ENCODE peak calls at places on chromosomes 5 and 9, in eight cellular contexts. One of them, this sample, is unnamed.

GRCh38 chr5:43661102-43661501 is 58.1 kb downstream of the NNT start:
- DNase-seq in cardiac muscle cell: peak; percentile 61
- DNase-seq in body of pancreas: peak; percentile 42
- DNase-seq in neural progenitor cell: peak; percentile 65
- DNase-seq in gastrocnemius medialis: no peak
- DNase-seq in dorsolateral prefrontal cortex: no peak
- DNase-seq in BJ: no peak
- DNase-seq in spleen: no peak
- DNase-seq in this sample: no peak

GRCh38 chr5:111061618-111062017 is 9.9 kb upstream of the TSLP start:
- DNase-seq in body of pancreas: no peak
- DNase-seq in cardiac muscle cell: no peak
- DNase-seq in neural progenitor cell: no peak
- DNase-seq in dorsolateral prefrontal cortex: no peak
- DNase-seq in BJ: no peak
- DNase-seq in gastrocnemius medialis: no peak
- DNase-seq in spleen: no peak
- DNase-seq in this sample: no peak

GRCh38 chr5:93209476-93209875 is 371.5 kb downstream of the NR2F1-AS1 start:
- DNase-seq in gastrocnemius medialis: no peak
- DNase-seq in BJ: no peak
- DNase-seq in dorsolateral prefrontal cortex: no peak
- DNase-seq in body of pancreas: no peak
- DNase-seq in cardiac muscle cell: no peak
- DNase-seq in spleen: no peak
- DNase-seq in neural progenitor cell: no peak
- DNase-seq in this sample: no peak

GRCh38 chr9:113238859-113239231 is 17.5 kb downstream of the SLC31A1 start:
- DNase-seq in dorsolateral prefrontal cortex: no peak
- DNase-seq in cardiac muscle cell: no peak
- DNase-seq in spleen: no peak
- DNase-seq in body of pancreas: no peak
- DNase-seq in neural progenitor cell: no peak
- DNase-seq in gastrocnemius medialis: no peak
- DNase-seq in BJ: no peak
- DNase-seq in this sample: no peak

GRCh38 chr9:73091909-73092308 is 59.8 kb upstream of the ANXA1 start:
- DNase-seq in spleen: no peak
- DNase-seq in cardiac muscle cell: no peak
- DNase-seq in body of pancreas: no peak
- DNase-seq in BJ: no peak
- DNase-seq in neural progenitor cell: no peak
- DNase-seq in gastrocnemius medialis: no peak
- DNase-seq in dorsolateral prefrontal cortex: no peak
- DNase-seq in this sample: no peak

GRCh38 chr5:92713361-92713875 is 867.6 kb downstream of the NR2F1-AS1 start:
- DNase-seq in neural progenitor cell: no peak
- DNase-seq in gastrocnemius medialis: no peak
- DNase-seq in body of pancreas: no peak
- DNase-seq in spleen: no peak
- DNase-seq in dorsolateral prefrontal cortex: no peak
- DNase-seq in cardiac muscle cell: peak; percentile 52
- DNase-seq in BJ: no peak
- DNase-seq in this sample: no peak

GRCh38 chr9:70382709-70383605 is 31.5 kb downstream of the KLF9 start:
- DNase-seq in body of pancreas: no peak
- DNase-seq in spleen: no peak
- DNase-seq in neural progenitor cell: no peak
- DNase-seq in dorsolateral prefrontal cortex: no peak
- DNase-seq in cardiac muscle cell: no peak
- DNase-seq in BJ: no peak
- DNase-seq in gastrocnemius medialis: no peak
- DNase-seq in this sample: no peak

GRCh38 chr5:165029471-165029870 is 1524.1 kb downstream of the MAT2B start:
- DNase-seq in BJ: no peak
- DNase-seq in neural progenitor cell: peak; percentile 73
- DNase-seq in cardiac muscle cell: peak; percentile 80
- DNase-seq in dorsolateral prefrontal cortex: no peak
- DNase-seq in spleen: no peak
- DNase-seq in gastrocnemius medialis: no peak
- DNase-seq in body of pancreas: no peak
- DNase-seq in this sample: peak; percentile 7

GRCh38 chr5:14035859-14036440 is 91.5 kb upstream of the DNAH5 start:
- DNase-seq in dorsolateral prefrontal cortex: no peak
- DNase-seq in BJ: peak; percentile 99
- DNase-seq in gastrocnemius medialis: peak; percentile 38
- DNase-seq in neural progenitor cell: peak; percentile 60
- DNase-seq in spleen: no peak
- DNase-seq in cardiac muscle cell: peak; percentile 59
- DNase-seq in body of pancreas: peak; percentile 46
- DNase-seq in this sample: no peak

GRCh38 chr5:92909545-92909962 is 671.5 kb downstream of the NR2F1-AS1 start:
- DNase-seq in body of pancreas: no peak
- DNase-seq in cardiac muscle cell: peak; percentile 57
- DNase-seq in spleen: no peak
- DNase-seq in dorsolateral prefrontal cortex: no peak
- DNase-seq in gastrocnemius medialis: no peak
- DNase-seq in BJ: no peak
- DNase-seq in neural progenitor cell: peak; percentile 89
- DNase-seq in this sample: no peak

GRCh38 chr5:132873930-132874271 is 433 bp downstream of the LEAP2 start:
- DNase-seq in spleen: no peak
- DNase-seq in neural progenitor cell: no peak
- DNase-seq in BJ: no peak
- DNase-seq in dorsolateral prefrontal cortex: no peak
- DNase-seq in gastrocnemius medialis: no peak
- DNase-seq in cardiac muscle cell: no peak
- DNase-seq in body of pancreas: no peak
- DNase-seq in this sample: no peak

GRCh38 chr5:96821260-96821916 is 13.6 kb upstream of the ERAP1 start:
- DNase-seq in body of pancreas: no peak
- DNase-seq in gastrocnemius medialis: no peak
- DNase-seq in cardiac muscle cell: no peak
- DNase-seq in dorsolateral prefrontal cortex: no peak
- DNase-seq in neural progenitor cell: no peak
- DNase-seq in spleen: no peak
- DNase-seq in BJ: no peak
- DNase-seq in this sample: no peak

GRCh38 chr5:56207537-56207936 is 25.6 kb downstream of the ANKRD55 start:
- DNase-seq in body of pancreas: no peak
- DNase-seq in cardiac muscle cell: no peak
- DNase-seq in dorsolateral prefrontal cortex: no peak
- DNase-seq in neural progenitor cell: no peak
- DNase-seq in gastrocnemius medialis: no peak
- DNase-seq in BJ: no peak
- DNase-seq in spleen: no peak
- DNase-seq in this sample: no peak

GRCh38 chr5:124692324-124692723 is 54.1 kb downstream of the ZNF608 start:
- DNase-seq in gastrocnemius medialis: no peak
- DNase-seq in neural progenitor cell: no peak
- DNase-seq in spleen: no peak
- DNase-seq in body of pancreas: no peak
- DNase-seq in BJ: peak; percentile 24
- DNase-seq in dorsolateral prefrontal cortex: no peak
- DNase-seq in cardiac muscle cell: no peak
- DNase-seq in this sample: no peak

GRCh38 chr9:31799953-31800609 is 584.4 kb upstream of the ACO1 start:
- DNase-seq in gastrocnemius medialis: no peak
- DNase-seq in spleen: no peak
- DNase-seq in cardiac muscle cell: peak; percentile 60
- DNase-seq in body of pancreas: no peak
- DNase-seq in BJ: no peak
- DNase-seq in neural progenitor cell: peak; percentile 65
- DNase-seq in dorsolateral prefrontal cortex: no peak
- DNase-seq in this sample: no peak

GRCh38 chr5:111389390-111390082 is 122.8 kb downstream of the STARD4 start:
- DNase-seq in cardiac muscle cell: no peak
- DNase-seq in BJ: peak; percentile 32
- DNase-seq in neural progenitor cell: no peak
- DNase-seq in body of pancreas: no peak
- DNase-seq in spleen: no peak
- DNase-seq in gastrocnemius medialis: no peak
- DNase-seq in dorsolateral prefrontal cortex: no peak
- DNase-seq in this sample: no peak

GRCh38 chr5:160434022-160434531 is 12.4 kb downstream of the PTTG1 start:
- DNase-seq in gastrocnemius medialis: no peak
- DNase-seq in body of pancreas: no peak
- DNase-seq in dorsolateral prefrontal cortex: peak; percentile 65
- DNase-seq in BJ: no peak
- DNase-seq in neural progenitor cell: peak; percentile 79
- DNase-seq in cardiac muscle cell: peak; percentile 11
- DNase-seq in spleen: peak; percentile 90
- DNase-seq in this sample: no peak

GRCh38 chr9:106947501-106947900 is 84.5 kb downstream of the ZNF462 start:
- DNase-seq in gastrocnemius medialis: no peak
- DNase-seq in BJ: no peak
- DNase-seq in neural progenitor cell: no peak
- DNase-seq in body of pancreas: no peak
- DNase-seq in dorsolateral prefrontal cortex: no peak
- DNase-seq in spleen: no peak
- DNase-seq in cardiac muscle cell: no peak
- DNase-seq in this sample: no peak

GRCh38 chr9:21110708-21111576 is 30.7 kb downstream of the IFNW1 start:
- DNase-seq in spleen: no peak
- DNase-seq in BJ: no peak
- DNase-seq in body of pancreas: no peak
- DNase-seq in dorsolateral prefrontal cortex: no peak
- DNase-seq in neural progenitor cell: peak; percentile 79
- DNase-seq in cardiac muscle cell: peak; percentile 79
- DNase-seq in gastrocnemius medialis: no peak
- DNase-seq in this sample: no peak

GRCh38 chr5:139700711-139701693 is 52.9 kb downstream of the CXXC5 start:
- DNase-seq in spleen: peak; percentile 79
- DNase-seq in dorsolateral prefrontal cortex: no peak
- DNase-seq in gastrocnemius medialis: no peak
- DNase-seq in neural progenitor cell: peak; percentile 86
- DNase-seq in BJ: no peak
- DNase-seq in body of pancreas: no peak
- DNase-seq in cardiac muscle cell: no peak
- DNase-seq in this sample: no peak
- H3K4me3 ChIP-seq in spleen: no peak overlapping the region
- H3K4me3 ChIP-seq in dorsolateral prefrontal cortex: no peak overlapping the region
- H3K4me3 ChIP-seq in gastrocnemius medialis: no peak overlapping the region
- H3K4me3 ChIP-seq in neural progenitor cell: peak overlapping the region; percentile 20
- H3K4me3 ChIP-seq in BJ: no peak overlapping the region
- H3K4me3 ChIP-seq in body of pancreas: no peak overlapping the region
- H3K4me3 ChIP-seq in cardiac muscle cell: no peak overlapping the region
- H3K4me3 ChIP-seq in this sample: no peak overlapping the region

GRCh38 chr9:135764731-135765130 is 62.7 kb downstream of the KCNT1 start:
- DNase-seq in body of pancreas: no peak
- DNase-seq in spleen: no peak
- DNase-seq in BJ: no peak
- DNase-seq in gastrocnemius medialis: no peak
- DNase-seq in dorsolateral prefrontal cortex: no peak
- DNase-seq in neural progenitor cell: no peak
- DNase-seq in cardiac muscle cell: no peak
- DNase-seq in this sample: no peak

GRCh38 chr9:135766707-135767106 is 64.7 kb downstream of the KCNT1 start:
- DNase-seq in BJ: no peak
- DNase-seq in dorsolateral prefrontal cortex: no peak
- DNase-seq in spleen: no peak
- DNase-seq in cardiac muscle cell: no peak
- DNase-seq in neural progenitor cell: no peak
- DNase-seq in body of pancreas: no peak
- DNase-seq in gastrocnemius medialis: no peak
- DNase-seq in this sample: no peak

GRCh38 chr9:135762921-135763320 is 60.9 kb downstream of the KCNT1 start:
- DNase-seq in cardiac muscle cell: no peak
- DNase-seq in body of pancreas: no peak
- DNase-seq in neural progenitor cell: no peak
- DNase-seq in spleen: no peak
- DNase-seq in gastrocnemius medialis: no peak
- DNase-seq in BJ: no peak
- DNase-seq in dorsolateral prefrontal cortex: no peak
- DNase-seq in this sample: no peak

GRCh38 chr9:135763716-135764446 is 61.9 kb downstream of the KCNT1 start:
- DNase-seq in neural progenitor cell: no peak
- DNase-seq in BJ: no peak
- DNase-seq in cardiac muscle cell: no peak
- DNase-seq in gastrocnemius medialis: no peak
- DNase-seq in body of pancreas: no peak
- DNase-seq in spleen: no peak
- DNase-seq in dorsolateral prefrontal cortex: no peak
- DNase-seq in this sample: no peak

GRCh38 chr9:135765416-135765815 is 63.4 kb downstream of the KCNT1 start:
- DNase-seq in dorsolateral prefrontal cortex: no peak
- DNase-seq in cardiac muscle cell: no peak
- DNase-seq in spleen: no peak
- DNase-seq in gastrocnemius medialis: no peak
- DNase-seq in neural progenitor cell: no peak
- DNase-seq in BJ: no peak
- DNase-seq in body of pancreas: no peak
- DNase-seq in this sample: no peak
- H3K27me3 ChIP-seq in dorsolateral prefrontal cortex: no peaks in the 10 kb centered on the region
- H3K27me3 ChIP-seq in cardiac muscle cell: no peaks in the 10 kb centered on the region
- H3K27me3 ChIP-seq in spleen: no peaks in the 10 kb centered on the region
- H3K27me3 ChIP-seq in gastrocnemius medialis: no peaks in the 10 kb centered on the region
- H3K27me3 ChIP-seq in neural progenitor cell: no peaks in the 10 kb centered on the region
- H3K27me3 ChIP-seq in BJ: no peaks in the 10 kb centered on the region
- H3K27me3 ChIP-seq in body of pancreas: no peaks in the 10 kb centered on the region
- H3K27me3 ChIP-seq in this sample: no peaks in the 10 kb centered on the region

DNA sequence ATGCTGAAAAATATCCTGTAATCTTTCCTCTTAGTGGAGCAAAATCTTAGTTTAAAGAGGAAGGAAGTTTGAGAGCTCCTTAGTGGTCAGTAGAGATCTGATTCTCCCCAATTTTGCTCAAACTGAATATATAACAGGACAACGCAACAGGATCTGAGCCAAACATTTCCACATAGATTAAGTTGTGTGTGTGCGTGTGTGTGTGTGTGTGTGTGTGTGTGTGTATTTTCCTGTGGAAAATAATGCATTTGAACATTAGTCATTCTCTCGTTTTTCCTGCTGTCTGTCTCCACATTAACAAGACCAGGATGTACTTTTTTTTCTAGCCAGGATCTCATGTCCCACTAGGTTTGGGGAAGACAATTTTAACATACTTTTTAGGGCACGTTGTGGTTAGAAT is 312.1 kb upstream of the CDH18 start:
- DNase-seq in cardiac muscle cell: no peak
- DNase-seq in body of pancreas: no peak
- DNase-seq in spleen: no peak
- DNase-seq in BJ: no peak
- DNase-seq in dorsolateral prefrontal cortex: no peak
- DNase-seq in neural progenitor cell: no peak
- DNase-seq in gastrocnemius medialis: no peak
- DNase-seq in this sample: no peak
- H3K4me3 ChIP-seq in cardiac muscle cell: no peak overlapping the region
- H3K4me3 ChIP-seq in body of pancreas: no peak overlapping the region
- H3K4me3 ChIP-seq in spleen: no peak overlapping the region
- H3K4me3 ChIP-seq in BJ: no peak overlapping the region
- H3K4me3 ChIP-seq in dorsolateral prefrontal cortex: no peak overlapping the region
- H3K4me3 ChIP-seq in neural progenitor cell: no peak overlapping the region
- H3K4me3 ChIP-seq in gastrocnemius medialis: no peak overlapping the region
- H3K4me3 ChIP-seq in this sample: no peak overlapping the region

DNA sequence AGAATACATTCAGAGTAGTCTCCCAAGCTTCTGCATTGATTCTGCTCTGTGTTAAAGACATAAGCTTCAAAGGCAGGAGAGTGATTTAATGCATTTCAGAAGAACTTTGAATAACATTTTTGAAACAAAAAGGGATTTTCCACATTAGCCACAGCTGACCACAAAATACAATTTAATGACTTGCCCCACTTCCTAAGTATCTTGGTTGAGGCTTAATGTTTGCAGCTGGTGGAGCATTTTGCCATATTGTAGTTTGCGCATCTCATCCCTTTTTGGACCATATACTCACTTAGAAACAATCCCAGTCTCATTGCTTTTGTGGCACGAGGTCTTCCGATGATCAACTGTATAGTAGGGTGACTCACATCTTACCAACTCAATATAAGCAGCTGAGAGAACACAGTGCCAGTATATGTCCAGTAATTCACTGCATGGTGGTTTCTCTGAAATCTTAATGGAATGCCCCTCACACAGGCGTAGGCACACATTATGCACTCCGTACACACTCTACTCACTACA is 455.8 kb upstream of the PTGER4 start:
- DNase-seq in gastrocnemius medialis: no peak
- DNase-seq in dorsolateral prefrontal cortex: no peak
- DNase-seq in neural progenitor cell: no peak
- DNase-seq in cardiac muscle cell: no peak
- DNase-seq in BJ: peak; percentile 39
- DNase-seq in spleen: no peak
- DNase-seq in body of pancreas: no peak
- DNase-seq in this sample: no peak
- H3K27me3 ChIP-seq in gastrocnemius medialis: no peaks in the 10 kb centered on the region
- H3K27me3 ChIP-seq in dorsolateral prefrontal cortex: no peaks in the 10 kb centered on the region
- H3K27me3 ChIP-seq in neural progenitor cell: no peaks in the 10 kb centered on the region
- H3K27me3 ChIP-seq in cardiac muscle cell: peaks cover 6% of the 10 kb centered on the region
- H3K27me3 ChIP-seq in BJ: no peaks in the 10 kb centered on the region
- H3K27me3 ChIP-seq in spleen: no peaks in the 10 kb centered on the region
- H3K27me3 ChIP-seq in body of pancreas: no peaks in the 10 kb centered on the region
- H3K27me3 ChIP-seq in this sample: no peaks in the 10 kb centered on the region